ENCODE peak calls at places on chromosomes 12 and 14, in seven cellular contexts. One of them, this sample, is unnamed.

GRCh38 chr14:72850360-72850759 is 43.5 kb downstream of the DPF3 start:
- DNase-seq in mesenchymal stem cell: no peak
- DNase-seq in H1: no peak
- DNase-seq in neuronal stem cell: no peak
- DNase-seq in osteoblast: no peak
- DNase-seq in GM23248: peak
- DNase-seq in PC-9: no peak
- DNase-seq in this sample: peak

GRCh38 chr14:94132285-94132887 is 3.0 kb upstream of the IFI27L2 start:
- DNase-seq in mesenchymal stem cell: peak
- DNase-seq in H1: peak
- DNase-seq in neuronal stem cell: peak
- DNase-seq in osteoblast: peak
- DNase-seq in GM23248: peak
- DNase-seq in PC-9: no peak
- DNase-seq in this sample: peak

GRCh38 chr12:22229652-22230279 is 104.7 kb downstream of the ST8SIA1 start:
- DNase-seq in mesenchymal stem cell: peak
- DNase-seq in H1: no peak
- DNase-seq in neuronal stem cell: no peak
- DNase-seq in osteoblast: peak
- DNase-seq in GM23248: no peak
- DNase-seq in PC-9: no peak
- DNase-seq in this sample: no peak

GRCh38 chr12:77685112-77685511 is 145.6 kb upstream of the NAV3 start:
- DNase-seq in mesenchymal stem cell: peak
- DNase-seq in H1: peak
- DNase-seq in neuronal stem cell: peak
- DNase-seq in osteoblast: peak
- DNase-seq in GM23248: peak
- DNase-seq in PC-9: peak
- DNase-seq in this sample: peak

GRCh38 chr14:104821229-104821945 is 20.5 kb downstream of the ZBTB42 start:
- DNase-seq in mesenchymal stem cell: peak
- DNase-seq in H1: no peak
- DNase-seq in neuronal stem cell: no peak
- DNase-seq in osteoblast: peak
- DNase-seq in GM23248: no peak
- DNase-seq in PC-9: no peak
- DNase-seq in this sample: no peak

GRCh38 chr12:47340391-47341015 is 260.7 kb upstream of the AMIGO2 start:
- DNase-seq in mesenchymal stem cell: no peak
- DNase-seq in H1: no peak
- DNase-seq in neuronal stem cell: no peak
- DNase-seq in osteoblast: no peak
- DNase-seq in GM23248: no peak
- DNase-seq in PC-9: no peak
- DNase-seq in this sample: no peak

GRCh38 chr14:24188251-24189058 is at the start of gene IPO4:
- DNase-seq in mesenchymal stem cell: peak
- DNase-seq in H1: peak
- DNase-seq in neuronal stem cell: peak
- DNase-seq in osteoblast: peak
- DNase-seq in GM23248: peak
- DNase-seq in PC-9: peak
- DNase-seq in this sample: peak

GRCh38 chr12:68245071-68246021 is 8.1 kb downstream of the IL22 start:
- DNase-seq in mesenchymal stem cell: peak
- DNase-seq in H1: no peak
- DNase-seq in neuronal stem cell: no peak
- DNase-seq in osteoblast: peak
- DNase-seq in GM23248: no peak
- DNase-seq in PC-9: no peak
- DNase-seq in this sample: no peak

GRCh38 chr12:49028666-49029275 is 10.2 kb upstream of the PRKAG1 start:
- DNase-seq in mesenchymal stem cell: no peak
- DNase-seq in H1: no peak
- DNase-seq in neuronal stem cell: no peak
- DNase-seq in osteoblast: peak
- DNase-seq in GM23248: no peak
- DNase-seq in PC-9: no peak
- DNase-seq in this sample: no peak

GRCh38 chr14:23153891-23154796 is 29.3 kb downstream of the SLC7A8 start:
- DNase-seq in mesenchymal stem cell: no peak
- DNase-seq in H1: peak
- DNase-seq in neuronal stem cell: no peak
- DNase-seq in osteoblast: peak
- DNase-seq in GM23248: peak
- DNase-seq in PC-9: peak
- DNase-seq in this sample: no peak

GRCh38 chr12:110317921-110318320 is 36.9 kb downstream of the ATP2A2 start:
- DNase-seq in mesenchymal stem cell: peak
- DNase-seq in H1: no peak
- DNase-seq in neuronal stem cell: no peak
- DNase-seq in osteoblast: no peak
- DNase-seq in GM23248: peak
- DNase-seq in PC-9: no peak
- DNase-seq in this sample: no peak

GRCh38 chr12:127293507-127294310 is 973.3 kb upstream of the TMEM132C start:
- DNase-seq in mesenchymal stem cell: peak
- DNase-seq in H1: peak
- DNase-seq in neuronal stem cell: peak
- DNase-seq in osteoblast: peak
- DNase-seq in GM23248: peak
- DNase-seq in PC-9: peak
- DNase-seq in this sample: peak

GRCh38 chr12:46509135-46509534 is 136.6 kb upstream of the SLC38A2 start:
- DNase-seq in mesenchymal stem cell: no peak
- DNase-seq in H1: no peak
- DNase-seq in neuronal stem cell: no peak
- DNase-seq in osteoblast: no peak
- DNase-seq in GM23248: no peak
- DNase-seq in PC-9: no peak
- DNase-seq in this sample: no peak

GRCh38 chr14:103186894-103187586 is 63.8 kb downstream of the TNFAIP2 start:
- DNase-seq in mesenchymal stem cell: no peak
- DNase-seq in H1: no peak
- DNase-seq in neuronal stem cell: peak
- DNase-seq in osteoblast: no peak
- DNase-seq in GM23248: no peak
- DNase-seq in PC-9: no peak
- DNase-seq in this sample: no peak

GRCh38 chr14:30921305-30921704 is 46.9 kb downstream of the COCH start:
- DNase-seq in mesenchymal stem cell: no peak
- DNase-seq in H1: no peak
- DNase-seq in neuronal stem cell: no peak
- DNase-seq in osteoblast: no peak
- DNase-seq in GM23248: peak
- DNase-seq in PC-9: no peak
- DNase-seq in this sample: no peak

GRCh38 chr14:80477388-80478160 is 266.3 kb upstream of the DIO2 start:
- DNase-seq in mesenchymal stem cell: no peak
- DNase-seq in H1: no peak
- DNase-seq in neuronal stem cell: no peak
- DNase-seq in osteoblast: no peak
- DNase-seq in GM23248: peak
- DNase-seq in PC-9: no peak
- DNase-seq in this sample: peak

DNA sequence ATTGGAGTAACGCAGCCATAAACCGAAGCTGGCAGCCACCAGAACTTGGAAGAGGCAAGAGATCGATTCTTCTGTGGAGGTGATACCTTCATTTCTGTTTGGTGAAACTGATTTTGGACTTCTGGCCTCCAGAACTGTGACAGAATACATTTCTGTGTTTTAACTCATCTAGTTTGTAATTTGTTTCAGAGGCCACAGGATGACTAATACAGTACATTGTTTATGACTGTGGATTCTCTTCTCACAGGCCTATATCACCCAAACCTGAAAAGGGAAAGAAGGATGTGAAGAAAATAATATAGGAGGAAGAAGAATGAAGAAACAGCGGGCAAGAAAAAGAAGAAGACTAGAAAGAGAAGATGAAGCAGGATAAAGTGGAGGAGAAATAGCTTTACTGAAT is 263.8 kb upstream of the DIO2 start:
- DNase-seq in mesenchymal stem cell: peak
- DNase-seq in H1: no peak
- DNase-seq in neuronal stem cell: no peak
- DNase-seq in osteoblast: no peak
- DNase-seq in GM23248: peak
- DNase-seq in PC-9: no peak
- DNase-seq in this sample: peak
- H2AFZ ChIP-seq in mesenchymal stem cell: no peak
- H2AFZ ChIP-seq in H1: no peak
- H2AFZ ChIP-seq in neuronal stem cell: no peak
- H2AFZ ChIP-seq in osteoblast: peak
- H2AFZ ChIP-seq in GM23248: peak
- H2AFZ ChIP-seq in PC-9: no peak
- H2AFZ ChIP-seq in this sample: no peak

GRCh38 chr14:52960627-52961026 is 9.8 kb upstream of the FERMT2 start:
- DNase-seq in mesenchymal stem cell: no peak
- DNase-seq in H1: no peak
- DNase-seq in neuronal stem cell: no peak
- DNase-seq in osteoblast: no peak
- DNase-seq in GM23248: no peak
- DNase-seq in PC-9: no peak
- DNase-seq in this sample: peak
- H2AFZ ChIP-seq in mesenchymal stem cell: no peak
- H2AFZ ChIP-seq in H1: peak
- H2AFZ ChIP-seq in neuronal stem cell: peak
- H2AFZ ChIP-seq in osteoblast: peak
- H2AFZ ChIP-seq in GM23248: no peak
- H2AFZ ChIP-seq in PC-9: peak
- H2AFZ ChIP-seq in this sample: peak

GRCh38 chr12:54420766-54421144 is 1.7 kb upstream of the ITGA5 start:
- DNase-seq in mesenchymal stem cell: peak
- DNase-seq in H1: no peak
- DNase-seq in neuronal stem cell: no peak
- DNase-seq in osteoblast: no peak
- DNase-seq in GM23248: peak
- DNase-seq in PC-9: no peak
- DNase-seq in this sample: no peak
- H2AFZ ChIP-seq in mesenchymal stem cell: no peak
- H2AFZ ChIP-seq in H1: no peak
- H2AFZ ChIP-seq in neuronal stem cell: peak
- H2AFZ ChIP-seq in osteoblast: peak
- H2AFZ ChIP-seq in GM23248: peak
- H2AFZ ChIP-seq in PC-9: no peak
- H2AFZ ChIP-seq in this sample: no peak

GRCh38 chr12:31772685-31773222 is 43.9 kb upstream of the AMN1 start:
- DNase-seq in mesenchymal stem cell: no peak
- DNase-seq in H1: no peak
- DNase-seq in neuronal stem cell: no peak
- DNase-seq in osteoblast: peak
- DNase-seq in GM23248: no peak
- DNase-seq in PC-9: no peak
- DNase-seq in this sample: no peak

GRCh38 chr12:31773223-31773750 is 44.5 kb upstream of the AMN1 start:
- DNase-seq in mesenchymal stem cell: peak
- DNase-seq in H1: no peak
- DNase-seq in neuronal stem cell: no peak
- DNase-seq in osteoblast: no peak
- DNase-seq in GM23248: no peak
- DNase-seq in PC-9: no peak
- DNase-seq in this sample: no peak

GRCh38 chr12:31772186-31772585 is 43.4 kb upstream of the AMN1 start:
- DNase-seq in mesenchymal stem cell: no peak
- DNase-seq in H1: no peak
- DNase-seq in neuronal stem cell: no peak
- DNase-seq in osteoblast: no peak
- DNase-seq in GM23248: no peak
- DNase-seq in PC-9: no peak
- DNase-seq in this sample: no peak

GRCh38 chr12:31778687-31779086 is 49.9 kb upstream of the AMN1 start:
- DNase-seq in mesenchymal stem cell: no peak
- DNase-seq in H1: no peak
- DNase-seq in neuronal stem cell: no peak
- DNase-seq in osteoblast: no peak
- DNase-seq in GM23248: no peak
- DNase-seq in PC-9: no peak
- DNase-seq in this sample: no peak

DNA sequence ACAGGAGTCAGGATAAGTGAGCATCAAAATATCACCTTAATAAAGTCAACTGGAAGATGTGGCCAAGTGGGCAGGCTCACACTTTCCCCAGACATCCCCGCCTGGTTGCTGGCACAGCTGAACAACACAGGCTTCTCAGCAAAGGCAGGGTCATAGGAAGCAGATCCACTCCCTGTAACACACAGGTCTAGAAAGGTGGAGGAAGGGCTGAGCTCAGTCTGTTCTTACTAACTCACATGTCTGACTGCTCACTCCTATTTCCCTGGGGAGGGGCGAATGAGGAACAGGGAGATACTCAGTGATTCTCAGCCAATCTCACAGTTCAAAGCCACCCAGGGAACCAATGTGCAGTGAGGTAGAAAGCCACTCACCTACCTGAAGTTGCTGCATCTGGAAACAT is 45.0 kb upstream of the AMN1 start:
- DNase-seq in mesenchymal stem cell: no peak
- DNase-seq in H1: peak
- DNase-seq in neuronal stem cell: no peak
- DNase-seq in osteoblast: no peak
- DNase-seq in GM23248: no peak
- DNase-seq in PC-9: no peak
- DNase-seq in this sample: no peak
- H2AFZ ChIP-seq in mesenchymal stem cell: no peak
- H2AFZ ChIP-seq in H1: no peak
- H2AFZ ChIP-seq in neuronal stem cell: no peak
- H2AFZ ChIP-seq in osteoblast: no peak
- H2AFZ ChIP-seq in GM23248: no peak
- H2AFZ ChIP-seq in PC-9: no peak
- H2AFZ ChIP-seq in this sample: no peak

DNA sequence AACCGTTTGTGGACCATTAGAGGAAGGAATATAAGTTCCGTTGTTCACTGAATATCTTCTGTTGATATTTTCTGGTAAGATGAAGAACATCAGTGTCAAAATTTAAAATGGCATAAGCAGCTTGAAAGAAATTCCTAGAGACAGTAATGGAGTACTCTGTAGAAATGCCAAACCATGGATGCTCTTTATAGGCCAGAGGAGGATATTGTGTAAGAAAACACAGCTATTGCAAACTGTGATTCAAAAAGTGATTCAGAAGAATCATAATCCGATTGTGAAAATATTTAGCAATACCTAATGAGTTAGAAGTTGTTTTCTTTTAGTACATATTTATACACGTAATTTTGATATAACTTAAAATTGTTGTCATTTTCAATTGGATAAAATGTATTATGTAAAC is 102.8 kb downstream of the SLC16A7 start:
- DNase-seq in mesenchymal stem cell: peak
- DNase-seq in H1: no peak
- DNase-seq in neuronal stem cell: no peak
- DNase-seq in osteoblast: no peak
- DNase-seq in GM23248: peak
- DNase-seq in PC-9: no peak
- DNase-seq in this sample: peak
- H2AFZ ChIP-seq in mesenchymal stem cell: no peak
- H2AFZ ChIP-seq in H1: no peak
- H2AFZ ChIP-seq in neuronal stem cell: no peak
- H2AFZ ChIP-seq in osteoblast: peak
- H2AFZ ChIP-seq in GM23248: peak
- H2AFZ ChIP-seq in PC-9: no peak
- H2AFZ ChIP-seq in this sample: no peak

This sample was measured in PC-3.